ENCODE peak calls at places on chromosomes 1 and 21, in six cellular contexts. One of them, this sample, is unnamed.

GRCh38 chr1:66214901-66215300 is 319.1 kb upstream of the SGIP1 start:
- DNase-seq in fibroblast of gingiva: no peak
- DNase-seq in activated CD4-positive, alpha-beta T cell treated with anti-CD3 and anti-CD28 coated beads for 48 hours: peak
- DNase-seq in AG08395: no peak
- DNase-seq in fibroblast of the aortic adventitia: no peak
- DNase-seq in pancreas: no peak
- DNase-seq in this sample: peak

GRCh38 chr1:72366473-72366872 is 84.1 kb upstream of the NEGR1 start:
- DNase-seq in fibroblast of gingiva: peak
- DNase-seq in fibroblast of the aortic adventitia: peak
- DNase-seq in pancreas: no peak
- DNase-seq in AG08395: peak
- DNase-seq in activated CD4-positive, alpha-beta T cell treated with anti-CD3 and anti-CD28 coated beads for 48 hours: no peak
- DNase-seq in this sample: peak

GRCh38 chr1:207243756-207244408 is 77.6 kb upstream of the CD55 start:
- DNase-seq in pancreas: no peak
- DNase-seq in activated CD4-positive, alpha-beta T cell treated with anti-CD3 and anti-CD28 coated beads for 48 hours: no peak
- DNase-seq in fibroblast of gingiva: peak
- DNase-seq in AG08395: no peak
- DNase-seq in fibroblast of the aortic adventitia: peak
- DNase-seq in this sample: no peak

GRCh38 chr1:17186216-17186894 is 18.6 kb upstream of the PADI1 start:
- DNase-seq in fibroblast of the aortic adventitia: no peak
- DNase-seq in pancreas: no peak
- DNase-seq in activated CD4-positive, alpha-beta T cell treated with anti-CD3 and anti-CD28 coated beads for 48 hours: no peak
- DNase-seq in fibroblast of gingiva: no peak
- DNase-seq in AG08395: no peak
- DNase-seq in this sample: no peak

GRCh38 chr1:2248127-2248826 is 20.2 kb downstream of the SKI start:
- DNase-seq in activated CD4-positive, alpha-beta T cell treated with anti-CD3 and anti-CD28 coated beads for 48 hours: no peak
- DNase-seq in AG08395: no peak
- DNase-seq in fibroblast of gingiva: no peak
- DNase-seq in pancreas: peak
- DNase-seq in fibroblast of the aortic adventitia: no peak
- DNase-seq in this sample: no peak

GRCh38 chr21:44708866-44709425 is 2.4 kb downstream of the TSPEAR start:
- DNase-seq in activated CD4-positive, alpha-beta T cell treated with anti-CD3 and anti-CD28 coated beads for 48 hours: no peak
- DNase-seq in pancreas: no peak
- DNase-seq in fibroblast of the aortic adventitia: no peak
- DNase-seq in fibroblast of gingiva: no peak
- DNase-seq in AG08395: no peak
- DNase-seq in this sample: no peak

GRCh38 chr1:110185181-110185580 is 24.9 kb upstream of the KCNC4 start:
- DNase-seq in fibroblast of the aortic adventitia: no peak
- DNase-seq in pancreas: no peak
- DNase-seq in activated CD4-positive, alpha-beta T cell treated with anti-CD3 and anti-CD28 coated beads for 48 hours: no peak
- DNase-seq in fibroblast of gingiva: no peak
- DNase-seq in AG08395: no peak
- DNase-seq in this sample: no peak

GRCh38 chr1:20322825-20323612 is 32.3 kb downstream of the VWA5B1 start:
- DNase-seq in activated CD4-positive, alpha-beta T cell treated with anti-CD3 and anti-CD28 coated beads for 48 hours: peak
- DNase-seq in AG08395: no peak
- DNase-seq in fibroblast of the aortic adventitia: no peak
- DNase-seq in pancreas: no peak
- DNase-seq in fibroblast of gingiva: no peak
- DNase-seq in this sample: peak

GRCh38 chr1:186838380-186839076 is 9.8 kb downstream of the PLA2G4A start:
- DNase-seq in activated CD4-positive, alpha-beta T cell treated with anti-CD3 and anti-CD28 coated beads for 48 hours: no peak
- DNase-seq in fibroblast of the aortic adventitia: no peak
- DNase-seq in pancreas: no peak
- DNase-seq in fibroblast of gingiva: no peak
- DNase-seq in AG08395: no peak
- DNase-seq in this sample: no peak

GRCh38 chr1:88774151-88774556 is 90.1 kb downstream of the PKN2 start:
- DNase-seq in fibroblast of the aortic adventitia: no peak
- DNase-seq in activated CD4-positive, alpha-beta T cell treated with anti-CD3 and anti-CD28 coated beads for 48 hours: peak
- DNase-seq in fibroblast of gingiva: no peak
- DNase-seq in AG08395: no peak
- DNase-seq in pancreas: peak
- DNase-seq in this sample: no peak

GRCh38 chr1:22835920-22836319 is 125.3 kb downstream of the EPHB2 start:
- DNase-seq in activated CD4-positive, alpha-beta T cell treated with anti-CD3 and anti-CD28 coated beads for 48 hours: no peak
- DNase-seq in AG08395: no peak
- DNase-seq in fibroblast of gingiva: no peak
- DNase-seq in pancreas: no peak
- DNase-seq in fibroblast of the aortic adventitia: no peak
- DNase-seq in this sample: no peak

GRCh38 chr21:17118638-17119384 is 394.0 kb upstream of the CXADR start:
- DNase-seq in AG08395: no peak
- DNase-seq in pancreas: no peak
- DNase-seq in fibroblast of the aortic adventitia: no peak
- DNase-seq in fibroblast of gingiva: no peak
- DNase-seq in activated CD4-positive, alpha-beta T cell treated with anti-CD3 and anti-CD28 coated beads for 48 hours: no peak
- DNase-seq in this sample: peak

GRCh38 chr1:154352581-154353459 is 27.5 kb downstream of the ATP8B2 start:
- DNase-seq in AG08395: peak
- DNase-seq in activated CD4-positive, alpha-beta T cell treated with anti-CD3 and anti-CD28 coated beads for 48 hours: peak
- DNase-seq in fibroblast of the aortic adventitia: peak
- DNase-seq in pancreas: peak
- DNase-seq in fibroblast of gingiva: peak
- DNase-seq in this sample: peak

GRCh38 chr21:36478207-36478701 is 1.7 kb downstream of the CLDN14 start:
- DNase-seq in fibroblast of gingiva: no peak
- DNase-seq in AG08395: peak
- DNase-seq in fibroblast of the aortic adventitia: peak
- DNase-seq in activated CD4-positive, alpha-beta T cell treated with anti-CD3 and anti-CD28 coated beads for 48 hours: peak
- DNase-seq in pancreas: no peak
- DNase-seq in this sample: peak

GRCh38 chr1:167273027-167273800 is 52.5 kb downstream of the POU2F1 start:
- DNase-seq in pancreas: no peak
- DNase-seq in fibroblast of gingiva: peak
- DNase-seq in activated CD4-positive, alpha-beta T cell treated with anti-CD3 and anti-CD28 coated beads for 48 hours: no peak
- DNase-seq in fibroblast of the aortic adventitia: peak
- DNase-seq in AG08395: no peak
- DNase-seq in this sample: peak

GRCh38 chr1:246107516-246108277 is 399.4 kb downstream of the SMYD3 start:
- DNase-seq in fibroblast of gingiva: no peak
- DNase-seq in activated CD4-positive, alpha-beta T cell treated with anti-CD3 and anti-CD28 coated beads for 48 hours: no peak
- DNase-seq in AG08395: no peak
- DNase-seq in fibroblast of the aortic adventitia: peak
- DNase-seq in pancreas: no peak
- DNase-seq in this sample: peak

GRCh38 chr1:19340387-19340937 is 28.3 kb downstream of the SLC66A1 start:
- DNase-seq in AG08395: no peak
- DNase-seq in fibroblast of the aortic adventitia: no peak
- DNase-seq in activated CD4-positive, alpha-beta T cell treated with anti-CD3 and anti-CD28 coated beads for 48 hours: no peak
- DNase-seq in fibroblast of gingiva: no peak
- DNase-seq in pancreas: no peak
- DNase-seq in this sample: no peak

GRCh38 chr1:24266398-24266941 is 52.7 kb upstream of the GRHL3 start:
- DNase-seq in AG08395: peak
- DNase-seq in activated CD4-positive, alpha-beta T cell treated with anti-CD3 and anti-CD28 coated beads for 48 hours: no peak
- DNase-seq in fibroblast of gingiva: peak
- DNase-seq in fibroblast of the aortic adventitia: peak
- DNase-seq in pancreas: no peak
- DNase-seq in this sample: peak

GRCh38 chr1:219659682-219660081 is 46.8 kb upstream of the ZC3H11B start:
- DNase-seq in fibroblast of the aortic adventitia: peak
- DNase-seq in pancreas: no peak
- DNase-seq in activated CD4-positive, alpha-beta T cell treated with anti-CD3 and anti-CD28 coated beads for 48 hours: no peak
- DNase-seq in AG08395: no peak
- DNase-seq in fibroblast of gingiva: peak
- DNase-seq in this sample: peak

GRCh38 chr1:167679714-167680113 is 42.1 kb upstream of the MPZL1 start:
- DNase-seq in fibroblast of the aortic adventitia: no peak
- DNase-seq in pancreas: no peak
- DNase-seq in AG08395: no peak
- DNase-seq in activated CD4-positive, alpha-beta T cell treated with anti-CD3 and anti-CD28 coated beads for 48 hours: no peak
- DNase-seq in fibroblast of gingiva: no peak
- DNase-seq in this sample: no peak